ENCODE peak calls at places on chromosomes 12 and 14, in ten cellular contexts. One of them, this sample, is unnamed.

GRCh38 chr12:130362060-130362459 is 24.4 kb downstream of the PIWIL1 start:
- DNase-seq in activated naive CD4-positive, alpha-beta T cell: no peak
- DNase-seq in dermis blood vessel endothelial cell: no peak
- DNase-seq in progenitor cell of endocrine pancreas: no peak
- DNase-seq in activated CD4-positive, alpha-beta T cell treated with anti-CD3 and anti-CD28 coated beads for 48 hours: no peak
- DNase-seq in IMR-90: no peak
- DNase-seq in thyroid gland: no peak
- DNase-seq in activated T-cell treated with anti-CD3 and anti-CD28 coated beads, Interleukin-2, amount 50 U/mL, for 72 hours: no peak
- DNase-seq in NCI-H1436 treated with DMSO at 0.1 percent for 48 hours: no peak
- DNase-seq in transverse colon: no peak
- DNase-seq in this sample: no peak

GRCh38 chr12:132282950-132283771 is 46.2 kb downstream of the GALNT9 start:
- DNase-seq in dermis blood vessel endothelial cell: no peak
- DNase-seq in activated CD4-positive, alpha-beta T cell treated with anti-CD3 and anti-CD28 coated beads for 48 hours: no peak
- DNase-seq in progenitor cell of endocrine pancreas: no peak
- DNase-seq in NCI-H1436 treated with DMSO at 0.1 percent for 48 hours: no peak
- DNase-seq in activated naive CD4-positive, alpha-beta T cell: no peak
- DNase-seq in IMR-90: no peak
- DNase-seq in transverse colon: no peak
- DNase-seq in activated T-cell treated with anti-CD3 and anti-CD28 coated beads, Interleukin-2, amount 50 U/mL, for 72 hours: peak
- DNase-seq in thyroid gland: no peak
- DNase-seq in this sample: no peak

GRCh38 chr14:88232783-88233182 is 90.3 kb downstream of the KCNK10 start:
- DNase-seq in activated naive CD4-positive, alpha-beta T cell: no peak
- DNase-seq in dermis blood vessel endothelial cell: no peak
- DNase-seq in progenitor cell of endocrine pancreas: no peak
- DNase-seq in activated T-cell treated with anti-CD3 and anti-CD28 coated beads, Interleukin-2, amount 50 U/mL, for 72 hours: no peak
- DNase-seq in thyroid gland: no peak
- DNase-seq in activated CD4-positive, alpha-beta T cell treated with anti-CD3 and anti-CD28 coated beads for 48 hours: no peak
- DNase-seq in IMR-90: no peak
- DNase-seq in NCI-H1436 treated with DMSO at 0.1 percent for 48 hours: no peak
- DNase-seq in transverse colon: no peak
- DNase-seq in this sample: no peak

GRCh38 chr14:39469094-39469710 is 37.0 kb upstream of the FBXO33 start:
- DNase-seq in activated CD4-positive, alpha-beta T cell treated with anti-CD3 and anti-CD28 coated beads for 48 hours: peak
- DNase-seq in IMR-90: no peak
- DNase-seq in transverse colon: peak
- DNase-seq in progenitor cell of endocrine pancreas: no peak
- DNase-seq in activated T-cell treated with anti-CD3 and anti-CD28 coated beads, Interleukin-2, amount 50 U/mL, for 72 hours: peak
- DNase-seq in NCI-H1436 treated with DMSO at 0.1 percent for 48 hours: no peak
- DNase-seq in activated naive CD4-positive, alpha-beta T cell: no peak
- DNase-seq in thyroid gland: no peak
- DNase-seq in dermis blood vessel endothelial cell: peak
- DNase-seq in this sample: no peak

GRCh38 chr12:102690267-102690666 is 209.9 kb upstream of the IGF1 start:
- DNase-seq in NCI-H1436 treated with DMSO at 0.1 percent for 48 hours: no peak
- DNase-seq in activated naive CD4-positive, alpha-beta T cell: no peak
- DNase-seq in thyroid gland: no peak
- DNase-seq in activated CD4-positive, alpha-beta T cell treated with anti-CD3 and anti-CD28 coated beads for 48 hours: no peak
- DNase-seq in transverse colon: no peak
- DNase-seq in progenitor cell of endocrine pancreas: no peak
- DNase-seq in dermis blood vessel endothelial cell: no peak
- DNase-seq in IMR-90: no peak
- DNase-seq in activated T-cell treated with anti-CD3 and anti-CD28 coated beads, Interleukin-2, amount 50 U/mL, for 72 hours: no peak
- DNase-seq in this sample: no peak

GRCh38 chr12:132426349-132427176 is 63.4 kb upstream of the FBRSL1 start:
- DNase-seq in activated naive CD4-positive, alpha-beta T cell: no peak
- DNase-seq in transverse colon: no peak
- DNase-seq in activated T-cell treated with anti-CD3 and anti-CD28 coated beads, Interleukin-2, amount 50 U/mL, for 72 hours: no peak
- DNase-seq in progenitor cell of endocrine pancreas: no peak
- DNase-seq in dermis blood vessel endothelial cell: no peak
- DNase-seq in NCI-H1436 treated with DMSO at 0.1 percent for 48 hours: no peak
- DNase-seq in activated CD4-positive, alpha-beta T cell treated with anti-CD3 and anti-CD28 coated beads for 48 hours: no peak
- DNase-seq in thyroid gland: no peak
- DNase-seq in IMR-90: no peak
- DNase-seq in this sample: peak

GRCh38 chr12:78636253-78636855 is 228.2 kb upstream of the SYT1 start:
- DNase-seq in activated CD4-positive, alpha-beta T cell treated with anti-CD3 and anti-CD28 coated beads for 48 hours: no peak
- DNase-seq in activated naive CD4-positive, alpha-beta T cell: no peak
- DNase-seq in transverse colon: no peak
- DNase-seq in dermis blood vessel endothelial cell: no peak
- DNase-seq in thyroid gland: no peak
- DNase-seq in NCI-H1436 treated with DMSO at 0.1 percent for 48 hours: no peak
- DNase-seq in progenitor cell of endocrine pancreas: no peak
- DNase-seq in activated T-cell treated with anti-CD3 and anti-CD28 coated beads, Interleukin-2, amount 50 U/mL, for 72 hours: no peak
- DNase-seq in IMR-90: no peak
- DNase-seq in this sample: no peak

GRCh38 chr12:115794659-115795081 is 482.8 kb downstream of the MED13L start:
- DNase-seq in activated naive CD4-positive, alpha-beta T cell: no peak
- DNase-seq in transverse colon: peak
- DNase-seq in NCI-H1436 treated with DMSO at 0.1 percent for 48 hours: no peak
- DNase-seq in IMR-90: no peak
- DNase-seq in activated CD4-positive, alpha-beta T cell treated with anti-CD3 and anti-CD28 coated beads for 48 hours: no peak
- DNase-seq in thyroid gland: no peak
- DNase-seq in activated T-cell treated with anti-CD3 and anti-CD28 coated beads, Interleukin-2, amount 50 U/mL, for 72 hours: no peak
- DNase-seq in progenitor cell of endocrine pancreas: no peak
- DNase-seq in dermis blood vessel endothelial cell: no peak
- DNase-seq in this sample: no peak

GRCh38 chr12:61574339-61574738 is 685.9 kb upstream of the USP15 start:
- DNase-seq in NCI-H1436 treated with DMSO at 0.1 percent for 48 hours: no peak
- DNase-seq in activated naive CD4-positive, alpha-beta T cell: no peak
- DNase-seq in progenitor cell of endocrine pancreas: no peak
- DNase-seq in thyroid gland: no peak
- DNase-seq in transverse colon: no peak
- DNase-seq in dermis blood vessel endothelial cell: no peak
- DNase-seq in IMR-90: no peak
- DNase-seq in activated T-cell treated with anti-CD3 and anti-CD28 coated beads, Interleukin-2, amount 50 U/mL, for 72 hours: no peak
- DNase-seq in activated CD4-positive, alpha-beta T cell treated with anti-CD3 and anti-CD28 coated beads for 48 hours: no peak
- DNase-seq in this sample: no peak

GRCh38 chr12:50402270-50403000 is 1.8 kb downstream of the LARP4 start:
- DNase-seq in dermis blood vessel endothelial cell: peak
- DNase-seq in activated T-cell treated with anti-CD3 and anti-CD28 coated beads, Interleukin-2, amount 50 U/mL, for 72 hours: no peak
- DNase-seq in transverse colon: no peak
- DNase-seq in progenitor cell of endocrine pancreas: no peak
- DNase-seq in IMR-90: no peak
- DNase-seq in activated naive CD4-positive, alpha-beta T cell: no peak
- DNase-seq in activated CD4-positive, alpha-beta T cell treated with anti-CD3 and anti-CD28 coated beads for 48 hours: no peak
- DNase-seq in NCI-H1436 treated with DMSO at 0.1 percent for 48 hours: no peak
- DNase-seq in thyroid gland: no peak
- DNase-seq in this sample: no peak

GRCh38 chr14:74946659-74947281 is 8.6 kb downstream of the PGF start:
- DNase-seq in activated naive CD4-positive, alpha-beta T cell: no peak
- DNase-seq in transverse colon: no peak
- DNase-seq in NCI-H1436 treated with DMSO at 0.1 percent for 48 hours: no peak
- DNase-seq in IMR-90: no peak
- DNase-seq in thyroid gland: no peak
- DNase-seq in activated T-cell treated with anti-CD3 and anti-CD28 coated beads, Interleukin-2, amount 50 U/mL, for 72 hours: no peak
- DNase-seq in dermis blood vessel endothelial cell: no peak
- DNase-seq in activated CD4-positive, alpha-beta T cell treated with anti-CD3 and anti-CD28 coated beads for 48 hours: no peak
- DNase-seq in progenitor cell of endocrine pancreas: no peak
- DNase-seq in this sample: no peak

GRCh38 chr14:38770245-38770644 is 332.8 kb downstream of the SEC23A start:
- DNase-seq in activated T-cell treated with anti-CD3 and anti-CD28 coated beads, Interleukin-2, amount 50 U/mL, for 72 hours: no peak
- DNase-seq in progenitor cell of endocrine pancreas: no peak
- DNase-seq in activated CD4-positive, alpha-beta T cell treated with anti-CD3 and anti-CD28 coated beads for 48 hours: no peak
- DNase-seq in NCI-H1436 treated with DMSO at 0.1 percent for 48 hours: no peak
- DNase-seq in thyroid gland: no peak
- DNase-seq in IMR-90: no peak
- DNase-seq in dermis blood vessel endothelial cell: no peak
- DNase-seq in activated naive CD4-positive, alpha-beta T cell: no peak
- DNase-seq in transverse colon: no peak
- DNase-seq in this sample: no peak

GRCh38 chr12:65292241-65292640 is 13.8 kb downstream of the MSRB3 start:
- DNase-seq in activated naive CD4-positive, alpha-beta T cell: no peak
- DNase-seq in NCI-H1436 treated with DMSO at 0.1 percent for 48 hours: no peak
- DNase-seq in IMR-90: no peak
- DNase-seq in thyroid gland: no peak
- DNase-seq in progenitor cell of endocrine pancreas: no peak
- DNase-seq in dermis blood vessel endothelial cell: no peak
- DNase-seq in transverse colon: no peak
- DNase-seq in activated T-cell treated with anti-CD3 and anti-CD28 coated beads, Interleukin-2, amount 50 U/mL, for 72 hours: no peak
- DNase-seq in activated CD4-positive, alpha-beta T cell treated with anti-CD3 and anti-CD28 coated beads for 48 hours: no peak
- DNase-seq in this sample: no peak

GRCh38 chr14:94005324-94005723 is 8.2 kb downstream of the CCDC197 start:
- DNase-seq in transverse colon: no peak
- DNase-seq in activated T-cell treated with anti-CD3 and anti-CD28 coated beads, Interleukin-2, amount 50 U/mL, for 72 hours: peak
- DNase-seq in activated CD4-positive, alpha-beta T cell treated with anti-CD3 and anti-CD28 coated beads for 48 hours: peak
- DNase-seq in NCI-H1436 treated with DMSO at 0.1 percent for 48 hours: no peak
- DNase-seq in activated naive CD4-positive, alpha-beta T cell: no peak
- DNase-seq in progenitor cell of endocrine pancreas: no peak
- DNase-seq in IMR-90: no peak
- DNase-seq in dermis blood vessel endothelial cell: peak
- DNase-seq in thyroid gland: no peak
- DNase-seq in this sample: no peak

GRCh38 chr12:42652048-42652447 is 62.5 kb upstream of the PRICKLE1 start:
- DNase-seq in progenitor cell of endocrine pancreas: no peak
- DNase-seq in NCI-H1436 treated with DMSO at 0.1 percent for 48 hours: no peak
- DNase-seq in thyroid gland: no peak
- DNase-seq in activated CD4-positive, alpha-beta T cell treated with anti-CD3 and anti-CD28 coated beads for 48 hours: no peak
- DNase-seq in IMR-90: no peak
- DNase-seq in dermis blood vessel endothelial cell: no peak
- DNase-seq in transverse colon: no peak
- DNase-seq in activated T-cell treated with anti-CD3 and anti-CD28 coated beads, Interleukin-2, amount 50 U/mL, for 72 hours: no peak
- DNase-seq in activated naive CD4-positive, alpha-beta T cell: no peak
- DNase-seq in this sample: no peak

GRCh38 chr12:130552483-130552996 is 163.6 kb downstream of the RIMBP2 start:
- DNase-seq in progenitor cell of endocrine pancreas: no peak
- DNase-seq in activated CD4-positive, alpha-beta T cell treated with anti-CD3 and anti-CD28 coated beads for 48 hours: no peak
- DNase-seq in activated T-cell treated with anti-CD3 and anti-CD28 coated beads, Interleukin-2, amount 50 U/mL, for 72 hours: no peak
- DNase-seq in IMR-90: no peak
- DNase-seq in activated naive CD4-positive, alpha-beta T cell: no peak
- DNase-seq in thyroid gland: no peak
- DNase-seq in NCI-H1436 treated with DMSO at 0.1 percent for 48 hours: no peak
- DNase-seq in dermis blood vessel endothelial cell: no peak
- DNase-seq in transverse colon: no peak
- DNase-seq in this sample: no peak

GRCh38 chr14:102125546-102125945 is 14.2 kb upstream of the WDR20 start:
- DNase-seq in transverse colon: no peak
- DNase-seq in activated naive CD4-positive, alpha-beta T cell: no peak
- DNase-seq in progenitor cell of endocrine pancreas: no peak
- DNase-seq in dermis blood vessel endothelial cell: peak
- DNase-seq in activated CD4-positive, alpha-beta T cell treated with anti-CD3 and anti-CD28 coated beads for 48 hours: no peak
- DNase-seq in thyroid gland: no peak
- DNase-seq in activated T-cell treated with anti-CD3 and anti-CD28 coated beads, Interleukin-2, amount 50 U/mL, for 72 hours: no peak
- DNase-seq in NCI-H1436 treated with DMSO at 0.1 percent for 48 hours: no peak
- DNase-seq in IMR-90: no peak
- DNase-seq in this sample: no peak

GRCh38 chr12:80001562-80001961 is 66.7 kb upstream of the PPP1R12A start:
- DNase-seq in IMR-90: no peak
- DNase-seq in transverse colon: no peak
- DNase-seq in activated CD4-positive, alpha-beta T cell treated with anti-CD3 and anti-CD28 coated beads for 48 hours: no peak
- DNase-seq in activated T-cell treated with anti-CD3 and anti-CD28 coated beads, Interleukin-2, amount 50 U/mL, for 72 hours: no peak
- DNase-seq in activated naive CD4-positive, alpha-beta T cell: no peak
- DNase-seq in thyroid gland: no peak
- DNase-seq in dermis blood vessel endothelial cell: no peak
- DNase-seq in NCI-H1436 treated with DMSO at 0.1 percent for 48 hours: no peak
- DNase-seq in progenitor cell of endocrine pancreas: no peak
- DNase-seq in this sample: no peak

GRCh38 chr12:19740472-19741131 is 301.3 kb downstream of the AEBP2 start:
- DNase-seq in activated CD4-positive, alpha-beta T cell treated with anti-CD3 and anti-CD28 coated beads for 48 hours: no peak
- DNase-seq in transverse colon: no peak
- DNase-seq in dermis blood vessel endothelial cell: no peak
- DNase-seq in progenitor cell of endocrine pancreas: no peak
- DNase-seq in NCI-H1436 treated with DMSO at 0.1 percent for 48 hours: no peak
- DNase-seq in activated naive CD4-positive, alpha-beta T cell: no peak
- DNase-seq in IMR-90: no peak
- DNase-seq in thyroid gland: no peak
- DNase-seq in activated T-cell treated with anti-CD3 and anti-CD28 coated beads, Interleukin-2, amount 50 U/mL, for 72 hours: no peak
- DNase-seq in this sample: no peak

GRCh38 chr12:110599334-110599733 is 14.6 kb upstream of the TCTN1 start:
- DNase-seq in activated naive CD4-positive, alpha-beta T cell: no peak
- DNase-seq in thyroid gland: no peak
- DNase-seq in dermis blood vessel endothelial cell: no peak
- DNase-seq in IMR-90: no peak
- DNase-seq in progenitor cell of endocrine pancreas: no peak
- DNase-seq in activated CD4-positive, alpha-beta T cell treated with anti-CD3 and anti-CD28 coated beads for 48 hours: no peak
- DNase-seq in NCI-H1436 treated with DMSO at 0.1 percent for 48 hours: no peak
- DNase-seq in activated T-cell treated with anti-CD3 and anti-CD28 coated beads, Interleukin-2, amount 50 U/mL, for 72 hours: no peak
- DNase-seq in transverse colon: no peak
- DNase-seq in this sample: no peak

GRCh38 chr14:104137297-104138097 is 890 bp upstream of the KIF26A start:
- DNase-seq in progenitor cell of endocrine pancreas: peak
- DNase-seq in IMR-90: peak
- DNase-seq in thyroid gland: peak
- DNase-seq in transverse colon: peak
- DNase-seq in dermis blood vessel endothelial cell: peak
- DNase-seq in activated naive CD4-positive, alpha-beta T cell: peak
- DNase-seq in NCI-H1436 treated with DMSO at 0.1 percent for 48 hours: no peak
- DNase-seq in activated T-cell treated with anti-CD3 and anti-CD28 coated beads, Interleukin-2, amount 50 U/mL, for 72 hours: peak
- DNase-seq in activated CD4-positive, alpha-beta T cell treated with anti-CD3 and anti-CD28 coated beads for 48 hours: peak
- DNase-seq in this sample: peak

GRCh38 chr14:33408291-33408690 is 469.6 kb downstream of the NPAS3 start:
- DNase-seq in thyroid gland: no peak
- DNase-seq in IMR-90: no peak
- DNase-seq in activated naive CD4-positive, alpha-beta T cell: no peak
- DNase-seq in dermis blood vessel endothelial cell: peak
- DNase-seq in NCI-H1436 treated with DMSO at 0.1 percent for 48 hours: no peak
- DNase-seq in transverse colon: no peak
- DNase-seq in progenitor cell of endocrine pancreas: no peak
- DNase-seq in activated CD4-positive, alpha-beta T cell treated with anti-CD3 and anti-CD28 coated beads for 48 hours: no peak
- DNase-seq in activated T-cell treated with anti-CD3 and anti-CD28 coated beads, Interleukin-2, amount 50 U/mL, for 72 hours: no peak
- DNase-seq in this sample: no peak

GRCh38 chr12:92096346-92097136 is 49.1 kb downstream of the BTG1 start:
- DNase-seq in activated naive CD4-positive, alpha-beta T cell: no peak
- DNase-seq in IMR-90: peak
- DNase-seq in dermis blood vessel endothelial cell: no peak
- DNase-seq in activated T-cell treated with anti-CD3 and anti-CD28 coated beads, Interleukin-2, amount 50 U/mL, for 72 hours: peak
- DNase-seq in activated CD4-positive, alpha-beta T cell treated with anti-CD3 and anti-CD28 coated beads for 48 hours: peak
- DNase-seq in thyroid gland: no peak
- DNase-seq in NCI-H1436 treated with DMSO at 0.1 percent for 48 hours: no peak
- DNase-seq in transverse colon: no peak
- DNase-seq in progenitor cell of endocrine pancreas: no peak
- DNase-seq in this sample: no peak

GRCh38 chr14:39036760-39037159 is 66.3 kb downstream of the SEC23A start:
- DNase-seq in progenitor cell of endocrine pancreas: no peak
- DNase-seq in activated CD4-positive, alpha-beta T cell treated with anti-CD3 and anti-CD28 coated beads for 48 hours: no peak
- DNase-seq in transverse colon: no peak
- DNase-seq in thyroid gland: no peak
- DNase-seq in dermis blood vessel endothelial cell: no peak
- DNase-seq in activated T-cell treated with anti-CD3 and anti-CD28 coated beads, Interleukin-2, amount 50 U/mL, for 72 hours: no peak
- DNase-seq in NCI-H1436 treated with DMSO at 0.1 percent for 48 hours: no peak
- DNase-seq in activated naive CD4-positive, alpha-beta T cell: no peak
- DNase-seq in IMR-90: no peak
- DNase-seq in this sample: no peak

GRCh38 chr14:65423986-65424385 is 11.5 kb downstream of the FUT8 start:
- DNase-seq in transverse colon: no peak
- DNase-seq in dermis blood vessel endothelial cell: no peak
- DNase-seq in activated CD4-positive, alpha-beta T cell treated with anti-CD3 and anti-CD28 coated beads for 48 hours: no peak
- DNase-seq in progenitor cell of endocrine pancreas: no peak
- DNase-seq in activated naive CD4-positive, alpha-beta T cell: no peak
- DNase-seq in thyroid gland: no peak
- DNase-seq in IMR-90: no peak
- DNase-seq in activated T-cell treated with anti-CD3 and anti-CD28 coated beads, Interleukin-2, amount 50 U/mL, for 72 hours: no peak
- DNase-seq in NCI-H1436 treated with DMSO at 0.1 percent for 48 hours: no peak
- DNase-seq in this sample: no peak

GRCh38 chr12:6182279-6182898 is 17.8 kb upstream of the CD9 start:
- DNase-seq in activated T-cell treated with anti-CD3 and anti-CD28 coated beads, Interleukin-2, amount 50 U/mL, for 72 hours: no peak
- DNase-seq in activated naive CD4-positive, alpha-beta T cell: no peak
- DNase-seq in activated CD4-positive, alpha-beta T cell treated with anti-CD3 and anti-CD28 coated beads for 48 hours: no peak
- DNase-seq in transverse colon: peak
- DNase-seq in NCI-H1436 treated with DMSO at 0.1 percent for 48 hours: no peak
- DNase-seq in IMR-90: peak
- DNase-seq in thyroid gland: peak
- DNase-seq in progenitor cell of endocrine pancreas: no peak
- DNase-seq in dermis blood vessel endothelial cell: peak
- DNase-seq in this sample: no peak

GRCh38 chr12:129351481-129351880 is 498.2 kb downstream of the GLT1D1 start:
- DNase-seq in activated CD4-positive, alpha-beta T cell treated with anti-CD3 and anti-CD28 coated beads for 48 hours: no peak
- DNase-seq in transverse colon: no peak
- DNase-seq in IMR-90: no peak
- DNase-seq in activated naive CD4-positive, alpha-beta T cell: no peak
- DNase-seq in thyroid gland: no peak
- DNase-seq in progenitor cell of endocrine pancreas: no peak
- DNase-seq in activated T-cell treated with anti-CD3 and anti-CD28 coated beads, Interleukin-2, amount 50 U/mL, for 72 hours: no peak
- DNase-seq in NCI-H1436 treated with DMSO at 0.1 percent for 48 hours: no peak
- DNase-seq in dermis blood vessel endothelial cell: no peak
- DNase-seq in this sample: no peak

GRCh38 chr12:32437095-32437515 is 37.7 kb downstream of the FGD4 start:
- DNase-seq in IMR-90: peak
- DNase-seq in progenitor cell of endocrine pancreas: no peak
- DNase-seq in thyroid gland: no peak
- DNase-seq in NCI-H1436 treated with DMSO at 0.1 percent for 48 hours: no peak
- DNase-seq in dermis blood vessel endothelial cell: peak
- DNase-seq in activated CD4-positive, alpha-beta T cell treated with anti-CD3 and anti-CD28 coated beads for 48 hours: no peak
- DNase-seq in activated naive CD4-positive, alpha-beta T cell: no peak
- DNase-seq in activated T-cell treated with anti-CD3 and anti-CD28 coated beads, Interleukin-2, amount 50 U/mL, for 72 hours: no peak
- DNase-seq in transverse colon: no peak
- DNase-seq in this sample: no peak